ENCODE peak calls at places on chromosomes 13 and 19, in five cellular contexts. One of them, this sample, is unnamed.
A peak's percentile ranks its signal among the peaks of the same experiment; 100 is the strongest.

GRCh38 chr13:94595006-94595942 is 678 bp downstream of the TGDS start:
- DNase-seq in Karpas-422: peak; percentile 73
- DNase-seq in hepatocyte: peak; percentile 34
- DNase-seq in SK-N-SH: peak; percentile 29
- DNase-seq in HCT116: no peak
- DNase-seq in this sample: peak; percentile 33

GRCh38 chr19:51803965-51804364 is 9.0 kb downstream of the FPR3 start:
- DNase-seq in SK-N-SH: no peak
- DNase-seq in hepatocyte: no peak
- DNase-seq in HCT116: no peak
- DNase-seq in Karpas-422: peak; percentile 45
- DNase-seq in this sample: no peak

GRCh38 chr13:38684714-38685113 is 2.2 kb upstream of the FREM2 start:
- DNase-seq in Karpas-422: no peak
- DNase-seq in SK-N-SH: no peak
- DNase-seq in HCT116: no peak
- DNase-seq in hepatocyte: no peak
- DNase-seq in this sample: no peak

GRCh38 chr13:42819712-42820111 is 38.3 kb downstream of the FAM216B start:
- DNase-seq in SK-N-SH: no peak
- DNase-seq in hepatocyte: no peak
- DNase-seq in Karpas-422: no peak
- DNase-seq in HCT116: no peak
- DNase-seq in this sample: no peak

GRCh38 chr13:111177081-111177711 is 62.1 kb downstream of the ARHGEF7 start:
- DNase-seq in hepatocyte: no peak
- DNase-seq in SK-N-SH: no peak
- DNase-seq in Karpas-422: no peak
- DNase-seq in HCT116: no peak
- DNase-seq in this sample: no peak

GRCh38 chr19:30357580-30357954 is 14.6 kb upstream of the ZNF536 start:
- DNase-seq in SK-N-SH: no peak
- DNase-seq in hepatocyte: no peak
- DNase-seq in Karpas-422: no peak
- DNase-seq in HCT116: no peak
- DNase-seq in this sample: no peak

GRCh38 chr13:113836917-113837553 is 26.8 kb downstream of the GAS6 start:
- DNase-seq in Karpas-422: no peak
- DNase-seq in hepatocyte: peak; percentile 64
- DNase-seq in HCT116: peak; percentile 33
- DNase-seq in SK-N-SH: peak; percentile 61
- DNase-seq in this sample: no peak

GRCh38 chr19:16085115-16085514 is 8.8 kb downstream of the TPM4 start:
- DNase-seq in hepatocyte: no peak
- DNase-seq in SK-N-SH: no peak
- DNase-seq in HCT116: no peak
- DNase-seq in Karpas-422: no peak
- DNase-seq in this sample: no peak

GRCh38 chr13:28494861-28495585 is at the start of gene FLT1:
- DNase-seq in Karpas-422: no peak
- DNase-seq in hepatocyte: peak; percentile 60
- DNase-seq in SK-N-SH: peak; percentile 41
- DNase-seq in HCT116: no peak
- DNase-seq in this sample: no peak

GRCh38 chr13:24998433-24998832 is 97.5 kb upstream of the PABPC3 start:
- DNase-seq in SK-N-SH: no peak
- DNase-seq in HCT116: no peak
- DNase-seq in hepatocyte: no peak
- DNase-seq in Karpas-422: no peak
- DNase-seq in this sample: no peak

GRCh38 chr19:10195199-10195519 is 406 bp upstream of the DNMT1 start:
- DNase-seq in Karpas-422: no peak
- DNase-seq in hepatocyte: no peak
- DNase-seq in HCT116: no peak
- DNase-seq in SK-N-SH: no peak
- DNase-seq in this sample: no peak

GRCh38 chr19:46021531-46022041 is 1.3 kb downstream of the PGLYRP1 start:
- DNase-seq in SK-N-SH: no peak
- DNase-seq in Karpas-422: no peak
- DNase-seq in hepatocyte: no peak
- DNase-seq in HCT116: no peak
- DNase-seq in this sample: no peak

GRCh38 chr19:50333737-50334617 is 4.8 kb upstream of the KCNC3 start:
- DNase-seq in hepatocyte: peak; percentile 91
- DNase-seq in SK-N-SH: peak; percentile 98
- DNase-seq in Karpas-422: peak; percentile 69
- DNase-seq in HCT116: no peak
- DNase-seq in this sample: no peak

GRCh38 chr13:93220073-93220472 is 6.5 kb upstream of the GPC6 start:
- DNase-seq in Karpas-422: no peak
- DNase-seq in SK-N-SH: no peak
- DNase-seq in hepatocyte: no peak
- DNase-seq in HCT116: no peak
- DNase-seq in this sample: no peak

GRCh38 chr13:44403720-44404063 is 30.1 kb downstream of the SERP2 start:
- DNase-seq in HCT116: no peak
- DNase-seq in SK-N-SH: no peak
- DNase-seq in hepatocyte: no peak
- DNase-seq in Karpas-422: no peak
- DNase-seq in this sample: no peak

GRCh38 chr13:50617134-50617721 is 226.3 kb downstream of the DLEU7 start:
- DNase-seq in Karpas-422: no peak
- DNase-seq in SK-N-SH: no peak
- DNase-seq in HCT116: peak; percentile 29
- DNase-seq in hepatocyte: no peak
- DNase-seq in this sample: no peak

GRCh38 chr19:1133471-1133929 is 29.7 kb downstream of the GPX4 start:
- DNase-seq in Karpas-422: peak; percentile 96
- DNase-seq in HCT116: peak; percentile 34
- DNase-seq in hepatocyte: no peak
- DNase-seq in SK-N-SH: peak; percentile 70
- DNase-seq in this sample: peak; percentile 94

DNA sequence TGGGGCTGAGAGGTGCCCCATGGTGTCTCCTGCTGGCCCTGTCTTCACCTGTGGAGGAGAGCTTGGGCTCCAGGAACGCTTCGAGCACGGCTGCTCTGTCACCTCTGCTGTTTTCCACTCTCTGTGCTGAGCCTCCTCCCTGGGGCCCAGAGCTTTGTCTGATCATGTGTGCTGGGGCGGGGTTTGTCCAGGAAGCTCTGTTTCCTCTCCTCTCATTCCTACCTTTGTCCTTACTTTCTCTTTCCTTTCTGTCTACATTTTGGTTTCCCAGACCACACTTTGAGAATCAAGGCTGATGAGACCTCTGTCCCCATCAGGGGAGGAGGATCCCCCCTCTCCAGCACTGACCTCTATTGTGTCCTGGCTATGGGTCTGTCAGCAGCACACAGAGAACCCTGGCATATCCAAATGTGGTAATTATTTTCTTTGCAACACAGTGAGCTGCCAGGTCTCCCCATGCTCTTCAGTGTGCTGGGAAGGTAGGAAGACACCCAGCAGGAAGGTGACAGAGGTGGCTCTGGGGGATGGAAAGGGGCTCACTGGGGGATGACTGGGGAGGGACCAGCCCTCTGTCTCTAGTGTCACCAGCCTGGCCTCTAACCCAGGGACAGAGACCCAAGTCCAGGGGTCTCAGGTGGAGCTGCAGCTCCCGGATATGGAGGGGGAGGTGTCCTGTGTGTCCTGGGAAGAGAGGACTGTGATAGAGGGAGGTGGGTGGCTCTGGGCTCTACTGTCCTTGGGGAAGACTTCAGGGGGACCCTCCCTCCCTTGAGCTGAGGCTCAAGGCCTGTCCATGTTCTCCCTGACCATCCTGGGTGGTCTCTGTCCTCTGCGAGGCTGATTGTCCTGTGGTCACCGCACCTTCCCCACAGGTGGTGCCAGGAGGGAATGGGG is at the start of gene CEACAM1:
- DNase-seq in Karpas-422: no peak
- DNase-seq in SK-N-SH: no peak
- DNase-seq in hepatocyte: peak; percentile 79
- DNase-seq in HCT116: no peak
- DNase-seq in this sample: peak; percentile 60
- H3K9me3 ChIP-seq in Karpas-422: no peaks in the 10 kb centered on the region
- H3K9me3 ChIP-seq in SK-N-SH: no peaks in the 10 kb centered on the region
- H3K9me3 ChIP-seq in hepatocyte: no peaks in the 10 kb centered on the region
- H3K9me3 ChIP-seq in HCT116: no peaks in the 10 kb centered on the region
- H3K9me3 ChIP-seq in this sample: no peaks in the 10 kb centered on the region

GRCh38 chr13:35881360-35881759 is 249.8 kb downstream of the DCLK1 start:
- DNase-seq in Karpas-422: no peak
- DNase-seq in hepatocyte: no peak
- DNase-seq in HCT116: no peak
- DNase-seq in SK-N-SH: no peak
- DNase-seq in this sample: no peak

GRCh38 chr13:35882722-35883497 is 248.3 kb downstream of the DCLK1 start:
- DNase-seq in Karpas-422: no peak
- DNase-seq in HCT116: no peak
- DNase-seq in hepatocyte: no peak
- DNase-seq in SK-N-SH: no peak
- DNase-seq in this sample: no peak

GRCh38 chr13:35876601-35877000 is 254.6 kb downstream of the DCLK1 start:
- DNase-seq in SK-N-SH: no peak
- DNase-seq in HCT116: no peak
- DNase-seq in Karpas-422: no peak
- DNase-seq in hepatocyte: no peak
- DNase-seq in this sample: no peak

GRCh38 chr13:35874704-35875103 is 256.5 kb downstream of the DCLK1 start:
- DNase-seq in Karpas-422: no peak
- DNase-seq in SK-N-SH: no peak
- DNase-seq in hepatocyte: no peak
- DNase-seq in HCT116: no peak
- DNase-seq in this sample: no peak

GRCh38 chr13:35879111-35879510 is 252.1 kb downstream of the DCLK1 start:
- DNase-seq in SK-N-SH: no peak
- DNase-seq in hepatocyte: no peak
- DNase-seq in Karpas-422: no peak
- DNase-seq in HCT116: no peak
- DNase-seq in this sample: peak; percentile 28
- H3K9me2 ChIP-seq in SK-N-SH: no peaks in the 10 kb centered on the region
- H3K9me2 ChIP-seq in hepatocyte: no peaks in the 10 kb centered on the region
- H3K9me2 ChIP-seq in Karpas-422: no peaks in the 10 kb centered on the region
- H3K9me2 ChIP-seq in HCT116: no peaks in the 10 kb centered on the region
- H3K9me2 ChIP-seq in this sample: no peaks in the 10 kb centered on the region

GRCh38 chr19:57961785-57962184 is 12.5 kb downstream of the C19orf18 start:
- DNase-seq in Karpas-422: no peak
- DNase-seq in SK-N-SH: no peak
- DNase-seq in hepatocyte: no peak
- DNase-seq in HCT116: no peak
- DNase-seq in this sample: no peak
- H3K9me3 ChIP-seq in Karpas-422: peaks cover 31% of the 10 kb centered on the region
- H3K9me3 ChIP-seq in SK-N-SH: no peaks in the 10 kb centered on the region
- H3K9me3 ChIP-seq in hepatocyte: no peaks in the 10 kb centered on the region
- H3K9me3 ChIP-seq in HCT116: peaks cover 7% of the 10 kb centered on the region
- H3K9me3 ChIP-seq in this sample: no peaks in the 10 kb centered on the region

DNA sequence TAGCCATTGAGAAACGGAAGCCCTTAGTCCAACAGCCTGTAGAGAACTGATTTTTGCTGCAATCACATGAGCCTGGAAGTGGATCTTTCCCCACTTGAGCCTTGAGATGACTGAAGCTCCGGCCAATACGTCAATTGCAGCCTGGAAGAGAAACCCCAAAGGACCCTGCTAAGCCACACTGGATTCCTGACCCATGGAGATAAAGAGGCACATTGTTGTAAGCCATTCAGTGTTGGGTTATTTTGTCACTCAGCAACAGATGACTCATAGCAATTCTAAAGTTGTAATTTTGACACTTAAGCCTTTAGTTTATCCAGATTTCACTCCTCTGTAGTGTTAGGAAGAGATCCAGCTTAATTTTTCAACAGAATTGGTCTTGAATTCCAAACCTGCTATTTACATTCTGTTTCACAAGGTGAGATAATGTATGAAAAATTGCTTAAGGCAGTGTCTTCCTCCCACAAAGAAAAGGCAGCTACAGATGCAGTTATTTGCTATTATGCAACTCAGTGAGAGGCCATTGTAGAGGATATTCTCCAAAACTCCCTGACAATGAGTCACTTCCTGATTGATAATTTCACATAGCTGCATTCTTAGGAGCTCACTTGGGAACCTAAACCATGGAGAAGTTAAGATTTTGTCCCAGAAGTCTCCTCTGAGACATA is 59.4 kb upstream of the TSHZ3 start:
- DNase-seq in HCT116: no peak
- DNase-seq in hepatocyte: peak; percentile 38
- DNase-seq in Karpas-422: no peak
- DNase-seq in SK-N-SH: no peak
- DNase-seq in this sample: no peak
- H3K9me2 ChIP-seq in HCT116: no peaks in the 10 kb centered on the region
- H3K9me2 ChIP-seq in hepatocyte: no peaks in the 10 kb centered on the region
- H3K9me2 ChIP-seq in Karpas-422: no peaks in the 10 kb centered on the region
- H3K9me2 ChIP-seq in SK-N-SH: no peaks in the 10 kb centered on the region
- H3K9me2 ChIP-seq in this sample: no peaks in the 10 kb centered on the region

GRCh38 chr19:42271045-42271419 is 2.0 kb downstream of the CIC start:
- DNase-seq in HCT116: no peak
- DNase-seq in hepatocyte: no peak
- DNase-seq in SK-N-SH: no peak
- DNase-seq in Karpas-422: no peak
- DNase-seq in this sample: peak; percentile 5

GRCh38 chr19:42271861-42272534 is 2.9 kb downstream of the CIC start:
- DNase-seq in Karpas-422: no peak
- DNase-seq in hepatocyte: no peak
- DNase-seq in SK-N-SH: no peak
- DNase-seq in HCT116: no peak
- DNase-seq in this sample: no peak

GRCh38 chr19:42268704-42269517 is at the start of gene CIC:
- DNase-seq in Karpas-422: peak; percentile 100
- DNase-seq in SK-N-SH: peak; percentile 94
- DNase-seq in HCT116: peak; percentile 100
- DNase-seq in hepatocyte: peak; percentile 100
- DNase-seq in this sample: peak; percentile 100

GRCh38 chr19:42269518-42270345 is 680 bp downstream of the CIC start:
- DNase-seq in HCT116: no peak
- DNase-seq in hepatocyte: no peak
- DNase-seq in Karpas-422: no peak
- DNase-seq in SK-N-SH: no peak
- DNase-seq in this sample: no peak

DNA sequence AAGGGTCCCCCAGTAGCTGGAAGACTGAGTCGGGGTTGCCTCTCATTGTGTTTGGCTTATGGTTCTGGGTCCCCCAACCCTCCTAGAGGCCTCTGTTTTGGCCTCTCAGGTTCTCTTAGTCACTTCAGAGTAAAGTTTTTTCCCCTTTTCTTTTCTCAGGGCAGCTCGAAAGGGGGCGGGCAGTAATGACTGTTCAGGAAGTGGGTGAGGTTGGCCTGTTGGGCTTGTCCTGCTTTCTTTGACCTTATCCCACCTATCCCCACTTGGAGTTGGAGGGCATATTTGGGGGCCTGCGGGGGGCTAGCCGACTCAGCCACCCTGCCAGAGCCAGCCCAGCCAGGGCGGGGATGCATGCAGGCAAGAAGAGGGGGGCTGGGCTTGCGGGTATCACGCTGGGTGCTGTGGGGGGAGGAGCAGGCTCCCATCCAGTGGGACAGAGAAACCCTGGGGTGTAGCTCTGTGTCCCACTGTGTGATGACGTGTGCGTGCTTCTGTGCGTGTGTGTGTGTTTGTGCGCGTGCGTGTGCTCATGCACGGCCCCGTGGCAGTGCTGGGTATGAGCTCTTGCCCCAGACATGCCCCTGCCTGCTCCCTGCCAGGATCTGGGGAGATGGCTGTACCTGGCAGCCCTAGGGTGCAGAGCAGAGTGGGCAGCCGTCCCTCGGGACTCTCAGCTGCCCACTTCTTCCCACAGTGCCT is 1.4 kb downstream of the CIC start:
- DNase-seq in HCT116: no peak
- DNase-seq in Karpas-422: peak; percentile 79
- DNase-seq in hepatocyte: no peak
- DNase-seq in SK-N-SH: peak; percentile 49
- DNase-seq in this sample: peak; percentile 71
- H3K9me3 ChIP-seq in HCT116: no peaks in the 10 kb centered on the region
- H3K9me3 ChIP-seq in Karpas-422: no peaks in the 10 kb centered on the region
- H3K9me3 ChIP-seq in hepatocyte: no peaks in the 10 kb centered on the region
- H3K9me3 ChIP-seq in SK-N-SH: no peaks in the 10 kb centered on the region
- H3K9me3 ChIP-seq in this sample: no peaks in the 10 kb centered on the region